ENCODE peak calls at places on chromosome 15, in seven cellular contexts. N is NCI-H2029, E is hepatocyte, I is NCI-H774, S is RCC 7860, P is prostate gland, K is mesothelial cell of epicardium. O is an unnamed sample.

GRCh38 chr15:95394186-95395067 is 936.1 kb upstream of the NR2F2 start:
- DNase-seq in P (no peak), N (no peak), I (no peak), S (no peak), K (no peak), E (no peak), O (no peak)

GRCh38 chr15:44102675-44103254 is 92.3 kb downstream of the FRMD5 start:
- DNase-seq in I (peak), E (peak), N (no peak), K (no peak), P (peak), S (peak), O (peak)

GRCh38 chr15:33126559-33127290 is 67.8 kb downstream of the FMN1 start:
- DNase-seq in S (peak), E (peak), K (peak), I (peak), N (peak), P (peak), O (peak)

GRCh38 chr15:52013151-52013791 is 5.7 kb upstream of the MAPK6 start:
- DNase-seq in N (no peak), I (no peak), P (no peak), E (no peak), K (no peak), S (peak), O (no peak)

GRCh38 chr15:60381148-60381788 is 16.5 kb downstream of the ANXA2 start:
- DNase-seq in S (no peak), N (no peak), K (no peak), P (no peak), E (no peak), I (no peak), O (no peak)

GRCh38 chr15:63380828-63381282 is 791 bp downstream of the CA12 start:
- DNase-seq in P (no peak), E (no peak), I (no peak), K (no peak), S (peak), N (no peak), O (no peak)

GRCh38 chr15:73539726-73540125 is 93.5 kb downstream of the NPTN start:
- DNase-seq in K (no peak), I (no peak), P (no peak), N (no peak), S (no peak), E (no peak), O (no peak)

GRCh38 chr15:29457729-29458128 is 188.1 kb upstream of the NSMCE3 start:
- DNase-seq in P (no peak), N (no peak), S (no peak), I (no peak), K (no peak), E (no peak), O (no peak)

GRCh38 chr15:73746883-73747282 is 6.3 kb downstream of the INSYN1 start:
- DNase-seq in S (no peak), N (no peak), E (no peak), I (no peak), K (no peak), P (no peak), O (no peak)

GRCh38 chr15:90231028-90232017 is 2.4 kb downstream of the CIB1 start:
- DNase-seq in S (no peak), E (no peak), P (peak), I (no peak), K (no peak), N (no peak), O (no peak)

O was measured in HepG2.